ENCODE peak calls at places on chromosomes 7 and 10, in nine cellular contexts. One of them, this sample, is unnamed.

GRCh38 chr7:30971440-30971839 is 7.7 kb downstream of the GHRHR start:
- DNase-seq in CD4-positive, alpha-beta T cell: no peak
- DNase-seq in tibial artery: no peak
- DNase-seq in activated T-cell treated with anti-CD3 and anti-CD28 coated beads for 48 hours: no peak
- DNase-seq in NCI-H345: no peak
- DNase-seq in hypothalamus: no peak
- DNase-seq in stimulated activated naive B cell treated with anti-CD40 and anti-IgM and Interleukin-4, amounts not matched to agents 10 μg/mL and 1 μg/mL and 100 μg/mL, for 72 hours: no peak
- DNase-seq in fibroblast of the aortic adventitia: no peak
- DNase-seq in GF-D8: no peak
- DNase-seq in this sample: no peak

GRCh38 chr10:48266528-48266927 is 8.0 kb downstream of the FRMPD2 start:
- DNase-seq in CD4-positive, alpha-beta T cell: no peak
- DNase-seq in tibial artery: no peak
- DNase-seq in activated T-cell treated with anti-CD3 and anti-CD28 coated beads for 48 hours: no peak
- DNase-seq in NCI-H345: no peak
- DNase-seq in hypothalamus: no peak
- DNase-seq in stimulated activated naive B cell treated with anti-CD40 and anti-IgM and Interleukin-4, amounts not matched to agents 10 μg/mL and 1 μg/mL and 100 μg/mL, for 72 hours: no peak
- DNase-seq in fibroblast of the aortic adventitia: no peak
- DNase-seq in GF-D8: no peak
- DNase-seq in this sample: no peak

GRCh38 chr7:101589976-101590662 is 39.0 kb downstream of the MYL10 start:
- DNase-seq in CD4-positive, alpha-beta T cell: no peak
- DNase-seq in tibial artery: no peak
- DNase-seq in activated T-cell treated with anti-CD3 and anti-CD28 coated beads for 48 hours: no peak
- DNase-seq in NCI-H345: no peak
- DNase-seq in hypothalamus: no peak
- DNase-seq in stimulated activated naive B cell treated with anti-CD40 and anti-IgM and Interleukin-4, amounts not matched to agents 10 μg/mL and 1 μg/mL and 100 μg/mL, for 72 hours: no peak
- DNase-seq in fibroblast of the aortic adventitia: no peak
- DNase-seq in GF-D8: no peak
- DNase-seq in this sample: no peak

GRCh38 chr7:121938429-121938996 is 65.6 kb downstream of the PTPRZ1 start:
- DNase-seq in CD4-positive, alpha-beta T cell: no peak
- DNase-seq in tibial artery: no peak
- DNase-seq in activated T-cell treated with anti-CD3 and anti-CD28 coated beads for 48 hours: no peak
- DNase-seq in NCI-H345: no peak
- DNase-seq in hypothalamus: no peak
- DNase-seq in stimulated activated naive B cell treated with anti-CD40 and anti-IgM and Interleukin-4, amounts not matched to agents 10 μg/mL and 1 μg/mL and 100 μg/mL, for 72 hours: no peak
- DNase-seq in fibroblast of the aortic adventitia: no peak
- DNase-seq in GF-D8: no peak
- DNase-seq in this sample: no peak

GRCh38 chr7:140674899-140675701 is 2.4 kb downstream of the ADCK2 start:
- DNase-seq in CD4-positive, alpha-beta T cell: no peak
- DNase-seq in tibial artery: no peak
- DNase-seq in activated T-cell treated with anti-CD3 and anti-CD28 coated beads for 48 hours: no peak
- DNase-seq in NCI-H345: no peak
- DNase-seq in hypothalamus: no peak
- DNase-seq in stimulated activated naive B cell treated with anti-CD40 and anti-IgM and Interleukin-4, amounts not matched to agents 10 μg/mL and 1 μg/mL and 100 μg/mL, for 72 hours: no peak
- DNase-seq in fibroblast of the aortic adventitia: peak; percentile 58
- DNase-seq in GF-D8: peak; percentile 81
- DNase-seq in this sample: no peak

GRCh38 chr10:16646474-16647059 is 124.9 kb upstream of the C1QL3 start:
- DNase-seq in CD4-positive, alpha-beta T cell: no peak
- DNase-seq in tibial artery: no peak
- DNase-seq in activated T-cell treated with anti-CD3 and anti-CD28 coated beads for 48 hours: no peak
- DNase-seq in NCI-H345: no peak
- DNase-seq in hypothalamus: no peak
- DNase-seq in stimulated activated naive B cell treated with anti-CD40 and anti-IgM and Interleukin-4, amounts not matched to agents 10 μg/mL and 1 μg/mL and 100 μg/mL, for 72 hours: no peak
- DNase-seq in fibroblast of the aortic adventitia: no peak
- DNase-seq in GF-D8: peak; percentile 33
- DNase-seq in this sample: no peak

GRCh38 chr7:10860516-10860915 is 113.2 kb upstream of the PHF14 start:
- DNase-seq in CD4-positive, alpha-beta T cell: no peak
- DNase-seq in tibial artery: no peak
- DNase-seq in activated T-cell treated with anti-CD3 and anti-CD28 coated beads for 48 hours: no peak
- DNase-seq in NCI-H345: no peak
- DNase-seq in hypothalamus: no peak
- DNase-seq in stimulated activated naive B cell treated with anti-CD40 and anti-IgM and Interleukin-4, amounts not matched to agents 10 μg/mL and 1 μg/mL and 100 μg/mL, for 72 hours: no peak
- DNase-seq in fibroblast of the aortic adventitia: no peak
- DNase-seq in GF-D8: no peak
- DNase-seq in this sample: no peak

GRCh38 chr10:78028438-78029293 is 649 bp downstream of the POLR3A start:
- DNase-seq in CD4-positive, alpha-beta T cell: peak; percentile 7
- DNase-seq in tibial artery: no peak
- DNase-seq in activated T-cell treated with anti-CD3 and anti-CD28 coated beads for 48 hours: no peak
- DNase-seq in NCI-H345: no peak
- DNase-seq in hypothalamus: no peak
- DNase-seq in stimulated activated naive B cell treated with anti-CD40 and anti-IgM and Interleukin-4, amounts not matched to agents 10 μg/mL and 1 μg/mL and 100 μg/mL, for 72 hours: no peak
- DNase-seq in fibroblast of the aortic adventitia: peak; percentile 60
- DNase-seq in GF-D8: no peak
- DNase-seq in this sample: no peak

GRCh38 chr10:91354686-91355085 is 55.5 kb upstream of the HECTD2 start:
- DNase-seq in CD4-positive, alpha-beta T cell: no peak
- DNase-seq in tibial artery: no peak
- DNase-seq in activated T-cell treated with anti-CD3 and anti-CD28 coated beads for 48 hours: no peak
- DNase-seq in NCI-H345: no peak
- DNase-seq in hypothalamus: no peak
- DNase-seq in stimulated activated naive B cell treated with anti-CD40 and anti-IgM and Interleukin-4, amounts not matched to agents 10 μg/mL and 1 μg/mL and 100 μg/mL, for 72 hours: no peak
- DNase-seq in fibroblast of the aortic adventitia: no peak
- DNase-seq in GF-D8: no peak
- DNase-seq in this sample: no peak

GRCh38 chr7:29896685-29897411 is 90.5 kb downstream of the WIPF3 start:
- DNase-seq in CD4-positive, alpha-beta T cell: no peak
- DNase-seq in tibial artery: no peak
- DNase-seq in activated T-cell treated with anti-CD3 and anti-CD28 coated beads for 48 hours: no peak
- DNase-seq in NCI-H345: no peak
- DNase-seq in hypothalamus: no peak
- DNase-seq in stimulated activated naive B cell treated with anti-CD40 and anti-IgM and Interleukin-4, amounts not matched to agents 10 μg/mL and 1 μg/mL and 100 μg/mL, for 72 hours: no peak
- DNase-seq in fibroblast of the aortic adventitia: no peak
- DNase-seq in GF-D8: no peak
- DNase-seq in this sample: no peak

GRCh38 chr7:150379590-150380379 is 655 bp downstream of the ZNF775 start:
- DNase-seq in CD4-positive, alpha-beta T cell: no peak
- DNase-seq in tibial artery: no peak
- DNase-seq in activated T-cell treated with anti-CD3 and anti-CD28 coated beads for 48 hours: no peak
- DNase-seq in NCI-H345: peak; percentile 20
- DNase-seq in hypothalamus: no peak
- DNase-seq in stimulated activated naive B cell treated with anti-CD40 and anti-IgM and Interleukin-4, amounts not matched to agents 10 μg/mL and 1 μg/mL and 100 μg/mL, for 72 hours: no peak
- DNase-seq in fibroblast of the aortic adventitia: no peak
- DNase-seq in GF-D8: peak; percentile 20
- DNase-seq in this sample: peak; percentile 24

GRCh38 chr10:102322914-102323313 is 72.6 kb upstream of the NFKB2 start:
- DNase-seq in CD4-positive, alpha-beta T cell: peak; percentile 1
- DNase-seq in tibial artery: no peak
- DNase-seq in activated T-cell treated with anti-CD3 and anti-CD28 coated beads for 48 hours: peak; percentile 35
- DNase-seq in NCI-H345: no peak
- DNase-seq in hypothalamus: no peak
- DNase-seq in stimulated activated naive B cell treated with anti-CD40 and anti-IgM and Interleukin-4, amounts not matched to agents 10 μg/mL and 1 μg/mL and 100 μg/mL, for 72 hours: no peak
- DNase-seq in fibroblast of the aortic adventitia: no peak
- DNase-seq in GF-D8: peak; percentile 95
- DNase-seq in this sample: no peak

GRCh38 chr7:121456015-121456414 is 59.9 kb upstream of the FAM3C start:
- DNase-seq in CD4-positive, alpha-beta T cell: no peak
- DNase-seq in tibial artery: no peak
- DNase-seq in activated T-cell treated with anti-CD3 and anti-CD28 coated beads for 48 hours: no peak
- DNase-seq in NCI-H345: no peak
- DNase-seq in hypothalamus: no peak
- DNase-seq in stimulated activated naive B cell treated with anti-CD40 and anti-IgM and Interleukin-4, amounts not matched to agents 10 μg/mL and 1 μg/mL and 100 μg/mL, for 72 hours: no peak
- DNase-seq in fibroblast of the aortic adventitia: no peak
- DNase-seq in GF-D8: no peak
- DNase-seq in this sample: no peak

GRCh38 chr7:141045126-141045841 is 28.6 kb upstream of the TMEM178B start:
- DNase-seq in CD4-positive, alpha-beta T cell: no peak
- DNase-seq in tibial artery: no peak
- DNase-seq in activated T-cell treated with anti-CD3 and anti-CD28 coated beads for 48 hours: no peak
- DNase-seq in NCI-H345: no peak
- DNase-seq in hypothalamus: no peak
- DNase-seq in stimulated activated naive B cell treated with anti-CD40 and anti-IgM and Interleukin-4, amounts not matched to agents 10 μg/mL and 1 μg/mL and 100 μg/mL, for 72 hours: no peak
- DNase-seq in fibroblast of the aortic adventitia: peak; percentile 2
- DNase-seq in GF-D8: no peak
- DNase-seq in this sample: no peak

GRCh38 chr7:109503421-109503820 is 933.7 kb downstream of the DNAJB9 start:
- DNase-seq in CD4-positive, alpha-beta T cell: no peak
- DNase-seq in tibial artery: no peak
- DNase-seq in activated T-cell treated with anti-CD3 and anti-CD28 coated beads for 48 hours: no peak
- DNase-seq in NCI-H345: no peak
- DNase-seq in hypothalamus: no peak
- DNase-seq in stimulated activated naive B cell treated with anti-CD40 and anti-IgM and Interleukin-4, amounts not matched to agents 10 μg/mL and 1 μg/mL and 100 μg/mL, for 72 hours: no peak
- DNase-seq in fibroblast of the aortic adventitia: no peak
- DNase-seq in GF-D8: no peak
- DNase-seq in this sample: no peak

GRCh38 chr7:96224682-96225081 is 97.2 kb downstream of the SLC25A13 start:
- DNase-seq in CD4-positive, alpha-beta T cell: no peak
- DNase-seq in tibial artery: no peak
- DNase-seq in activated T-cell treated with anti-CD3 and anti-CD28 coated beads for 48 hours: no peak
- DNase-seq in NCI-H345: no peak
- DNase-seq in hypothalamus: no peak
- DNase-seq in stimulated activated naive B cell treated with anti-CD40 and anti-IgM and Interleukin-4, amounts not matched to agents 10 μg/mL and 1 μg/mL and 100 μg/mL, for 72 hours: no peak
- DNase-seq in fibroblast of the aortic adventitia: no peak
- DNase-seq in GF-D8: peak; percentile 31
- DNase-seq in this sample: no peak

GRCh38 chr7:87231243-87231642 is 11.7 kb upstream of the TMEM243 start:
- DNase-seq in CD4-positive, alpha-beta T cell: no peak
- DNase-seq in tibial artery: no peak
- DNase-seq in activated T-cell treated with anti-CD3 and anti-CD28 coated beads for 48 hours: no peak
- DNase-seq in NCI-H345: no peak
- DNase-seq in hypothalamus: no peak
- DNase-seq in stimulated activated naive B cell treated with anti-CD40 and anti-IgM and Interleukin-4, amounts not matched to agents 10 μg/mL and 1 μg/mL and 100 μg/mL, for 72 hours: no peak
- DNase-seq in fibroblast of the aortic adventitia: no peak
- DNase-seq in GF-D8: no peak
- DNase-seq in this sample: no peak

GRCh38 chr7:155619634-155620271 is 24.7 kb upstream of the RBM33 start:
- DNase-seq in CD4-positive, alpha-beta T cell: no peak
- DNase-seq in tibial artery: no peak
- DNase-seq in activated T-cell treated with anti-CD3 and anti-CD28 coated beads for 48 hours: no peak
- DNase-seq in NCI-H345: no peak
- DNase-seq in hypothalamus: no peak
- DNase-seq in stimulated activated naive B cell treated with anti-CD40 and anti-IgM and Interleukin-4, amounts not matched to agents 10 μg/mL and 1 μg/mL and 100 μg/mL, for 72 hours: no peak
- DNase-seq in fibroblast of the aortic adventitia: no peak
- DNase-seq in GF-D8: no peak
- DNase-seq in this sample: no peak

GRCh38 chr7:93992423-93993110 is 11.6 kb downstream of the BET1 start:
- DNase-seq in CD4-positive, alpha-beta T cell: no peak
- DNase-seq in tibial artery: no peak
- DNase-seq in activated T-cell treated with anti-CD3 and anti-CD28 coated beads for 48 hours: no peak
- DNase-seq in NCI-H345: no peak
- DNase-seq in hypothalamus: no peak
- DNase-seq in stimulated activated naive B cell treated with anti-CD40 and anti-IgM and Interleukin-4, amounts not matched to agents 10 μg/mL and 1 μg/mL and 100 μg/mL, for 72 hours: no peak
- DNase-seq in fibroblast of the aortic adventitia: no peak
- DNase-seq in GF-D8: no peak
- DNase-seq in this sample: no peak

GRCh38 chr7:129262333-129262732 is 37.5 kb downstream of the AHCYL2 start:
- DNase-seq in CD4-positive, alpha-beta T cell: no peak
- DNase-seq in tibial artery: no peak
- DNase-seq in activated T-cell treated with anti-CD3 and anti-CD28 coated beads for 48 hours: no peak
- DNase-seq in NCI-H345: no peak
- DNase-seq in hypothalamus: no peak
- DNase-seq in stimulated activated naive B cell treated with anti-CD40 and anti-IgM and Interleukin-4, amounts not matched to agents 10 μg/mL and 1 μg/mL and 100 μg/mL, for 72 hours: no peak
- DNase-seq in fibroblast of the aortic adventitia: no peak
- DNase-seq in GF-D8: no peak
- DNase-seq in this sample: no peak

GRCh38 chr10:47418321-47418720 is 34.2 kb upstream of the ZNF488 start:
- DNase-seq in CD4-positive, alpha-beta T cell: no peak
- DNase-seq in tibial artery: no peak
- DNase-seq in activated T-cell treated with anti-CD3 and anti-CD28 coated beads for 48 hours: no peak
- DNase-seq in NCI-H345: no peak
- DNase-seq in hypothalamus: no peak
- DNase-seq in stimulated activated naive B cell treated with anti-CD40 and anti-IgM and Interleukin-4, amounts not matched to agents 10 μg/mL and 1 μg/mL and 100 μg/mL, for 72 hours: no peak
- DNase-seq in fibroblast of the aortic adventitia: no peak
- DNase-seq in GF-D8: no peak
- DNase-seq in this sample: no peak